ENCODE peak calls at places on chromosomes 7 and 10, in five cellular contexts. One of them, this sample, is unnamed.

GRCh38 chr7:43637114-43637806 is 54.4 kb downstream of the STK17A start:
- DNase-seq in neuronal stem cell: no peak
- DNase-seq in cardiac septum: no peak
- DNase-seq in NCI-H1930: no peak
- DNase-seq in ACHN: no peak
- DNase-seq in this sample: no peak

GRCh38 chr10:61197022-61197421 is 253.0 kb upstream of the RHOBTB1 start:
- DNase-seq in ACHN: no peak
- DNase-seq in NCI-H1930: no peak
- DNase-seq in cardiac septum: no peak
- DNase-seq in neuronal stem cell: no peak
- DNase-seq in this sample: no peak

GRCh38 chr7:142375710-142376313 is 118.0 kb upstream of the PRSS58 start:
- DNase-seq in cardiac septum: no peak
- DNase-seq in ACHN: peak; percentile 37
- DNase-seq in neuronal stem cell: no peak
- DNase-seq in NCI-H1930: peak; percentile 83
- DNase-seq in this sample: no peak

GRCh38 chr7:100539436-100540006 is 518 bp downstream of the AGFG2 start:
- DNase-seq in NCI-H1930: no peak
- DNase-seq in neuronal stem cell: no peak
- DNase-seq in ACHN: no peak
- DNase-seq in cardiac septum: no peak
- DNase-seq in this sample: no peak

GRCh38 chr10:11178606-11179221 is 161.0 kb downstream of the CELF2 start:
- DNase-seq in neuronal stem cell: no peak
- DNase-seq in cardiac septum: peak; percentile 82
- DNase-seq in ACHN: no peak
- DNase-seq in NCI-H1930: no peak
- DNase-seq in this sample: no peak

GRCh38 chr7:51224811-51225581 is 91.6 kb downstream of the COBL start:
- DNase-seq in NCI-H1930: no peak
- DNase-seq in cardiac septum: no peak
- DNase-seq in ACHN: peak; percentile 75
- DNase-seq in neuronal stem cell: no peak
- DNase-seq in this sample: no peak

GRCh38 chr10:127163632-127164031 is 32.8 kb downstream of the INSYN2A start:
- DNase-seq in cardiac septum: no peak
- DNase-seq in neuronal stem cell: no peak
- DNase-seq in NCI-H1930: no peak
- DNase-seq in ACHN: no peak
- DNase-seq in this sample: no peak

GRCh38 chr10:9140373-9140772 is 1085.9 kb downstream of the GATA3 start:
- DNase-seq in NCI-H1930: no peak
- DNase-seq in ACHN: no peak
- DNase-seq in cardiac septum: no peak
- DNase-seq in neuronal stem cell: no peak
- DNase-seq in this sample: peak; percentile 20

GRCh38 chr7:121313793-121314676 is 14.8 kb upstream of the WNT16 start:
- DNase-seq in neuronal stem cell: no peak
- DNase-seq in ACHN: peak; percentile 25
- DNase-seq in cardiac septum: no peak
- DNase-seq in NCI-H1930: no peak
- DNase-seq in this sample: no peak

GRCh38 chr7:75650062-75650461 is 88.7 kb downstream of the HIP1 start:
- DNase-seq in NCI-H1930: no peak
- DNase-seq in ACHN: peak; percentile 46
- DNase-seq in neuronal stem cell: no peak
- DNase-seq in cardiac septum: no peak
- DNase-seq in this sample: peak; percentile 19

GRCh38 chr7:111090834-111091233 is at the start of gene LRRN3:
- DNase-seq in neuronal stem cell: no peak
- DNase-seq in NCI-H1930: no peak
- DNase-seq in cardiac septum: peak; percentile 75
- DNase-seq in ACHN: no peak
- DNase-seq in this sample: peak; percentile 78

GRCh38 chr7:82433507-82433906 is 10.1 kb downstream of the CACNA2D1 start:
- DNase-seq in ACHN: no peak
- DNase-seq in cardiac septum: no peak
- DNase-seq in NCI-H1930: no peak
- DNase-seq in neuronal stem cell: no peak
- DNase-seq in this sample: no peak

GRCh38 chr10:5977471-5978370 is at the start of gene IL15RA:
- DNase-seq in ACHN: peak; percentile 81
- DNase-seq in NCI-H1930: no peak
- DNase-seq in cardiac septum: peak; percentile 93
- DNase-seq in neuronal stem cell: peak; percentile 41
- DNase-seq in this sample: peak; percentile 83

GRCh38 chr10:71848325-71849277 is 2.5 kb downstream of the PSAP start:
- DNase-seq in NCI-H1930: no peak
- DNase-seq in ACHN: peak; percentile 24
- DNase-seq in cardiac septum: no peak
- DNase-seq in neuronal stem cell: no peak
- DNase-seq in this sample: no peak

GRCh38 chr10:102523250-102524029 is 19.7 kb downstream of the SUFU start:
- DNase-seq in neuronal stem cell: no peak
- DNase-seq in cardiac septum: no peak
- DNase-seq in NCI-H1930: no peak
- DNase-seq in ACHN: no peak
- DNase-seq in this sample: no peak

GRCh38 chr10:13813540-13813939 is 226.8 kb downstream of the PRPF18 start:
- DNase-seq in neuronal stem cell: no peak
- DNase-seq in NCI-H1930: no peak
- DNase-seq in ACHN: no peak
- DNase-seq in cardiac septum: no peak
- DNase-seq in this sample: no peak

GRCh38 chr10:99534939-99535763 is 2.4 kb downstream of the NKX2-3 start:
- DNase-seq in cardiac septum: no peak
- DNase-seq in NCI-H1930: no peak
- DNase-seq in neuronal stem cell: no peak
- DNase-seq in ACHN: peak; percentile 15
- DNase-seq in this sample: peak; percentile 79

GRCh38 chr10:45409782-45410181 is 35.8 kb downstream of the ALOX5 start:
- DNase-seq in cardiac septum: no peak
- DNase-seq in ACHN: no peak
- DNase-seq in neuronal stem cell: no peak
- DNase-seq in NCI-H1930: no peak
- DNase-seq in this sample: no peak

GRCh38 chr10:122102146-122102866 is 113.3 kb downstream of the TACC2 start:
- DNase-seq in neuronal stem cell: no peak
- DNase-seq in ACHN: no peak
- DNase-seq in cardiac septum: no peak
- DNase-seq in NCI-H1930: no peak
- DNase-seq in this sample: no peak

GRCh38 chr10:21427804-21428481 is 97.5 kb downstream of the SKIDA1 start:
- DNase-seq in NCI-H1930: no peak
- DNase-seq in neuronal stem cell: no peak
- DNase-seq in cardiac septum: no peak
- DNase-seq in ACHN: peak; percentile 29
- DNase-seq in this sample: no peak

GRCh38 chr10:127155221-127155620 is 41.2 kb downstream of the INSYN2A start:
- DNase-seq in ACHN: no peak
- DNase-seq in cardiac septum: peak; percentile 27
- DNase-seq in neuronal stem cell: no peak
- DNase-seq in NCI-H1930: no peak
- DNase-seq in this sample: no peak

GRCh38 chr10:10164845-10165244 is 852.8 kb upstream of the CELF2 start:
- DNase-seq in neuronal stem cell: no peak
- DNase-seq in NCI-H1930: no peak
- DNase-seq in cardiac septum: no peak
- DNase-seq in ACHN: no peak
- DNase-seq in this sample: no peak

GRCh38 chr10:74013004-74013403 is 15.1 kb downstream of the VCL start:
- DNase-seq in cardiac septum: no peak
- DNase-seq in ACHN: no peak
- DNase-seq in neuronal stem cell: no peak
- DNase-seq in NCI-H1930: no peak
- DNase-seq in this sample: no peak

GRCh38 chr7:155741805-155742204 is 70.5 kb downstream of the SHH start:
- DNase-seq in neuronal stem cell: no peak
- DNase-seq in ACHN: no peak
- DNase-seq in cardiac septum: no peak
- DNase-seq in NCI-H1930: no peak
- DNase-seq in this sample: no peak

GRCh38 chr7:132216847-132217246 is 359.4 kb downstream of the PLXNA4 start:
- DNase-seq in NCI-H1930: no peak
- DNase-seq in ACHN: no peak
- DNase-seq in cardiac septum: peak; percentile 31
- DNase-seq in neuronal stem cell: no peak
- DNase-seq in this sample: no peak

GRCh38 chr10:102327641-102328040 is 67.9 kb upstream of the NFKB2 start:
- DNase-seq in neuronal stem cell: no peak
- DNase-seq in ACHN: no peak
- DNase-seq in NCI-H1930: no peak
- DNase-seq in cardiac septum: no peak
- DNase-seq in this sample: no peak

GRCh38 chr10:8043569-8044306 is 10.8 kb upstream of the GATA3 start:
- DNase-seq in cardiac septum: peak; percentile 72
- DNase-seq in neuronal stem cell: peak; percentile 38
- DNase-seq in ACHN: no peak
- DNase-seq in NCI-H1930: no peak
- DNase-seq in this sample: peak; percentile 44

GRCh38 chr10:88457680-88458079 is 125.4 kb downstream of the RNLS start:
- DNase-seq in cardiac septum: no peak
- DNase-seq in NCI-H1930: no peak
- DNase-seq in ACHN: no peak
- DNase-seq in neuronal stem cell: no peak
- DNase-seq in this sample: no peak

GRCh38 chr7:151016942-151017341 is 7.4 kb downstream of the ATG9B start:
- DNase-seq in NCI-H1930: no peak
- DNase-seq in cardiac septum: no peak
- DNase-seq in ACHN: no peak
- DNase-seq in neuronal stem cell: no peak
- DNase-seq in this sample: no peak

GRCh38 chr7:96596120-96596826 is 113.4 kb downstream of the SEM1 start:
- DNase-seq in NCI-H1930: peak; percentile 100
- DNase-seq in ACHN: peak; percentile 14
- DNase-seq in cardiac septum: no peak
- DNase-seq in neuronal stem cell: no peak
- DNase-seq in this sample: no peak

This sample was measured in retina.